ENCODE peak calls at places on chromosomes 13 and 19, in four cellular contexts. Q, W, V and Y are unnamed samples.

GRCh38 chr13:99384468-99384867 is 77.3 kb upstream of the GPR183 start:
- DNase-seq in Q (no peak), W (peak), V (no peak), Y (no peak)

GRCh38 chr13:36801035-36801434 is 18.0 kb upstream of the RFXAP start:
- DNase-seq in Q (no peak), W (no peak), V (no peak), Y (no peak)

GRCh38 chr19:27775395-27775794 is 1437.6 kb downstream of the UQCRFS1 start:
- DNase-seq in Q (no peak), W (no peak), V (no peak), Y (no peak)

GRCh38 chr13:60612593-60612992 is 215.6 kb downstream of the TDRD3 start:
- DNase-seq in Q (no peak), W (no peak), V (no peak), Y (no peak)

GRCh38 chr19:18742324-18742723 is 48.8 kb downstream of the COMP start:
- DNase-seq in Q (no peak), W (no peak), V (no peak), Y (no peak)

GRCh38 chr19:17409990-17410389 is 4.6 kb upstream of the BST2 start:
- DNase-seq in Q (no peak), W (no peak), V (no peak), Y (no peak)

GRCh38 chr13:22461854-22462565 is 718.8 kb upstream of the SGCG start:
- DNase-seq in Q (no peak), W (no peak), V (no peak), Y (peak)

GRCh38 chr19:18589380-18590272 is 1.0 kb downstream of the REX1BD start:
- DNase-seq in Q (peak), W (peak), V (peak), Y (peak)

GRCh38 chr19:4878491-4878968 is 11.1 kb upstream of the PLIN3 start:
- DNase-seq in Q (peak), W (no peak), V (no peak), Y (no peak)

GRCh38 chr13:35965226-35965927 is 165.8 kb downstream of the DCLK1 start:
- DNase-seq in Q (no peak), W (no peak), V (no peak), Y (no peak)

GRCh38 chr19:46349311-46349993 is 2.6 kb downstream of the PPP5C start:
- DNase-seq in Q (no peak), W (no peak), V (no peak), Y (peak)

GRCh38 chr19:19464339-19465098 is 50.8 kb downstream of the TSSK6 start:
- DNase-seq in Q (no peak), W (no peak), V (no peak), Y (no peak)

GRCh38 chr13:48094404-48094780 is 512 bp downstream of the MED4 start:
- DNase-seq in Q (no peak), W (no peak), V (no peak), Y (peak)

GRCh38 chr19:54440641-54441040 is 8.4 kb upstream of the LENG8 start:
- DNase-seq in Q (no peak), W (no peak), V (no peak), Y (no peak)

GRCh38 chr19:661427-662196 is 1.4 kb downstream of the RNF126 start:
- DNase-seq in Q (no peak), W (peak), V (peak), Y (peak)

GRCh38 chr19:29586401-29586800 is 19.7 kb upstream of the POP4 start:
- DNase-seq in Q (no peak), W (no peak), V (no peak), Y (no peak)

GRCh38 chr13:65679240-65679639 is 1550.9 kb downstream of the PCDH9 start:
- DNase-seq in Q (peak), W (no peak), V (no peak), Y (no peak)

GRCh38 chr19:56538254-56538760 is 441 bp upstream of the ZFP28 start:
- DNase-seq in Q (peak), W (peak), V (peak), Y (no peak)

GRCh38 chr13:94412870-94413269 is 66.6 kb downstream of the DCT start:
- DNase-seq in Q (no peak), W (no peak), V (no peak), Y (no peak)

GRCh38 chr19:49764341-49764740 is 1.2 kb upstream of the TSKS start:
- DNase-seq in Q (no peak), W (no peak), V (no peak), Y (no peak)

GRCh38 chr19:32646556-32646955 is 28.4 kb downstream of the ANKRD27 start:
- DNase-seq in Q (no peak), W (no peak), V (no peak), Y (peak)

GRCh38 chr19:5149930-5150329 is 181.0 kb downstream of the KDM4B start:
- DNase-seq in Q (no peak), W (peak), V (no peak), Y (no peak)

GRCh38 chr13:64847767-64848166 is 2382.4 kb downstream of the PCDH9 start:
- DNase-seq in Q (no peak), W (no peak), V (no peak), Y (no peak)

GRCh38 chr13:44803390-44803789 is 185.9 kb downstream of the NUFIP1 start:
- DNase-seq in Q (no peak), W (no peak), V (no peak), Y (no peak)

GRCh38 chr19:45217193-45217956 is 27.8 kb downstream of the EXOC3L2 start:
- DNase-seq in Q (no peak), W (no peak), V (no peak), Y (no peak)
- H3K4me3 ChIP-seq in Q (peak), W (no peak), V (no peak), Y (no peak)

DNA sequence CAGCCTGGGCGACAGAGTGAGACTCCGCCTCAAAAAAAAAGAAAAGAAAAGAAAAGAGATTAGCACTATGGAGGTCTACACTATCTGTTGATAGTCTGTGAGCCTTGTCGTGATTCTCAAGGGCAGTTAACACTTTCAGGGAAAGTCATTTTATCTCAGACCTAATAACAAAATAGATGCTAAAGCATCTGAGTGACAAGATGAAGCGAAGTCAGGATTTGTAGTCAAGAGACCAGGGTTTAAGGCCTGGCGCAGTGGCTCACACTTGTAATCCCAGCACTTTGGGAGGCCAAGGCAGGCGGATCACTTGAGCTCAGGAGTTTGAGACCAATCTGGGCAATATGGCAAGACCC is 13.3 kb upstream of the RAB8A start:
- DNase-seq in Q (no peak), W (no peak), V (no peak), Y (no peak)
- H3K4me3 ChIP-seq in Q (no peak), W (no peak), V (no peak), Y (no peak)

GRCh38 chr19:2666344-2666994 is 36.0 kb downstream of the GNG7 start:
- DNase-seq in Q (no peak), W (no peak), V (no peak), Y (no peak)

GRCh38 chr19:2665103-2665502 is 37.4 kb downstream of the GNG7 start:
- DNase-seq in Q (no peak), W (no peak), V (peak), Y (no peak)

GRCh38 chr19:2670217-2670616 is 32.3 kb downstream of the GNG7 start:
- DNase-seq in Q (no peak), W (no peak), V (no peak), Y (no peak)

GRCh38 chr19:2663920-2664571 is 38.4 kb downstream of the GNG7 start:
- DNase-seq in Q (no peak), W (no peak), V (peak), Y (peak)

GRCh38 chr19:2668188-2668763 is 34.2 kb downstream of the GNG7 start:
- DNase-seq in Q (no peak), W (no peak), V (no peak), Y (peak)
- H3K4me3 ChIP-seq in Q (no peak), W (no peak), V (no peak), Y (peak)

GRCh38 chr19:11581740-11582139 is 4.3 kb upstream of the ACP5 start:
- DNase-seq in Q (no peak), W (no peak), V (no peak), Y (peak)

GRCh38 chr19:11587973-11588631 is 9.2 kb upstream of the ZNF627 start:
- DNase-seq in Q (no peak), W (no peak), V (no peak), Y (no peak)

DNA sequence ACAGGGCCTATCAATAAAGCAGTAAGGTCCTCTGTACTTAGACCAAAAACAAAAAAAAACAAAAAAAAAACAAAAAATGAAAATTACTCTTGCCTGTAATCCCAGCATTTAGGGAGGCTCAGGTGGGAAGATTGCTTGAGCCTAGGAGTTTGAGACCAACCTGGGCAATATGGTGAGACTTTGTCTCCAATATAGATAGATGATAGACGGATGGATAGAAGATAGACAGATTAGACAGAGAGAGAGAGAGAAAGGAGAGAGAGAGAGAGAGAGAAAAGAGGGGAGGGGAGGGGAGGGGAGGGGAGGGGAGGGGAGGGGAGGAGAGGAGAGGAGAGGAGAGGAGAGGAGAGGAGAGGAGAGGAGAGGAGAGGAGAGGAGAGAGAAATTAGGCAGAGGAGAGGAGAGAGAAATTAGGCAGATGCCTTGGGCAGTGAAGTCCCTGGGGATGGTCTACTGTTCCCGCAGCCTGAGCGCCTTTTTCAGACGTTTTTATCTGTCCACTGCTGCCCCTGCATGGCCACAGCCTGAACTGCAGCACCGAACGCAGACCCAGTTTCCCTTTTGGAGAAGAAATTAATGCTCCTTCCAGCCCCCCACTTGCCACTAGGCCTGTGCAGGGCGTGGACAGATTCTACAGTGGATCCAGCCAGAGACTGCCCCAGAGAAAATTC is 9.8 kb upstream of the ZNF627 start:
- DNase-seq in Q (peak), W (peak), V (peak), Y (peak)
- H3K4me3 ChIP-seq in Q (no peak), W (no peak), V (no peak), Y (no peak)

GRCh38 chr13:91216928-91217700 is 130.4 kb upstream of the MIR17HG start:
- DNase-seq in Q (no peak), W (no peak), V (no peak), Y (no peak)
- H3K4me3 ChIP-seq in Q (no peak), W (no peak), V (no peak), Y (no peak)

GRCh38 chr19:10137751-10138682 is 18.3 kb upstream of the EIF3G start:
- DNase-seq in Q (no peak), W (no peak), V (no peak), Y (no peak)

GRCh38 chr19:10136936-10137335 is 17.2 kb upstream of the EIF3G start:
- DNase-seq in Q (no peak), W (no peak), V (no peak), Y (no peak)

GRCh38 chr19:10139952-10140351 is 20.3 kb upstream of the EIF3G start:
- DNase-seq in Q (no peak), W (no peak), V (no peak), Y (no peak)

GRCh38 chr19:10141479-10141878 is 21.8 kb upstream of the EIF3G start:
- DNase-seq in Q (no peak), W (no peak), V (no peak), Y (no peak)

GRCh38 chr19:10138879-10139795 is 19.4 kb upstream of the EIF3G start:
- DNase-seq in Q (no peak), W (no peak), V (no peak), Y (no peak)
- H3K4me3 ChIP-seq in Q (no peak), W (no peak), V (no peak), Y (no peak)

GRCh38 chr13:25377244-25377962 is 5.6 kb downstream of the ATP8A2 start:
- DNase-seq in Q (no peak), W (no peak), V (no peak), Y (no peak)

GRCh38 chr13:25375727-25376358 is 4.1 kb downstream of the ATP8A2 start:
- DNase-seq in Q (no peak), W (peak), V (peak), Y (peak)

GRCh38 chr13:25372275-25373081 is 704 bp downstream of the ATP8A2 start:
- DNase-seq in Q (no peak), W (no peak), V (no peak), Y (no peak)

GRCh38 chr13:25371158-25371557 is 616 bp upstream of the ATP8A2 start:
- DNase-seq in Q (no peak), W (no peak), V (no peak), Y (no peak)

GRCh38 chr13:25371608-25372274 is at the start of gene ATP8A2:
- DNase-seq in Q (no peak), W (no peak), V (no peak), Y (no peak)
- H3K4me3 ChIP-seq in Q (peak), W (no peak), V (peak), Y (no peak)